ENCODE peak calls at places on chromosomes 2 and 18, in seven cellular contexts. S is ovary, D is K562, B is spleen, N is HCT116, I is body of pancreas, Q is IMR-90. V is an unnamed sample. For H3K4me1, the result is how much of the 10 kb centered on the place peaks cover.

GRCh38 chr2:219045937-219046550 is 4.7 kb upstream of the CFAP65 start:
- DNase-seq in S (no peak), D (peak), B (no peak), N (no peak), I (peak), Q (peak), V (no peak)

GRCh38 chr2:187549951-187550555 is 4.2 kb downstream of the TFPI start:
- DNase-seq in S (no peak), D (no peak), B (no peak), N (no peak), I (no peak), Q (no peak), V (no peak)

GRCh38 chr2:219759801-219760200 is 132.4 kb downstream of the SLC4A3 start:
- DNase-seq in S (no peak), D (no peak), B (no peak), N (no peak), I (no peak), Q (no peak), V (no peak)

GRCh38 chr2:120958623-120959366 is 223.1 kb downstream of the GLI2 start:
- DNase-seq in S (no peak), D (peak), B (no peak), N (no peak), I (no peak), Q (no peak), V (no peak)

GRCh38 chr2:128330583-128330982 is 11.9 kb upstream of the HS6ST1 start:
- DNase-seq in S (no peak), D (no peak), B (no peak), N (no peak), I (no peak), Q (no peak), V (no peak)

GRCh38 chr2:70670202-70670601 is 97.8 kb downstream of the ADD2 start:
- DNase-seq in S (no peak), D (no peak), B (no peak), N (no peak), I (no peak), Q (no peak), V (no peak)

GRCh38 chr2:228614741-228615140 is 433.3 kb upstream of the SPHKAP start:
- DNase-seq in S (no peak), D (no peak), B (no peak), N (no peak), I (no peak), Q (no peak), V (no peak)

GRCh38 chr18:13503839-13504238 is 222.5 kb downstream of the FAM210A start:
- DNase-seq in S (no peak), D (no peak), B (no peak), N (no peak), I (no peak), Q (no peak), V (no peak)

GRCh38 chr2:27776097-27776496 is 4.6 kb downstream of the MRPL33 start:
- DNase-seq in S (peak), D (no peak), B (no peak), N (no peak), I (peak), Q (peak), V (peak)

GRCh38 chr2:205700331-205701132 is 18.2 kb downstream of the NRP2 start:
- DNase-seq in S (no peak), D (no peak), B (no peak), N (no peak), I (no peak), Q (peak), V (no peak)

GRCh38 chr2:191638079-191638801 is 39.7 kb upstream of the NABP1 start:
- DNase-seq in S (no peak), D (peak), B (no peak), N (no peak), I (peak), Q (no peak), V (no peak)

GRCh38 chr2:239247401-239248245 is 153.2 kb downstream of the HDAC4 start:
- DNase-seq in S (peak), D (no peak), B (peak), N (peak), I (no peak), Q (no peak), V (no peak)

GRCh38 chr2:191233533-191233932 is 11.7 kb upstream of the MYO1B start:
- DNase-seq in S (no peak), D (no peak), B (no peak), N (no peak), I (no peak), Q (no peak), V (no peak)

GRCh38 chr2:29189052-29189451 is 73.8 kb downstream of the CLIP4 start:
- DNase-seq in S (no peak), D (no peak), B (no peak), N (no peak), I (no peak), Q (no peak), V (no peak)

GRCh38 chr18:23992119-23992940 is 22.2 kb upstream of the TTC39C start:
- DNase-seq in S (peak), D (no peak), B (no peak), N (no peak), I (peak), Q (peak), V (peak)

GRCh38 chr18:44792456-44793080 is 111.9 kb downstream of the SETBP1 start:
- DNase-seq in S (no peak), D (no peak), B (no peak), N (no peak), I (no peak), Q (peak), V (no peak)

GRCh38 chr2:40445467-40445866 is 6.4 kb downstream of the SLC8A1 start:
- DNase-seq in S (no peak), D (no peak), B (no peak), N (no peak), I (no peak), Q (peak), V (no peak)

GRCh38 chr2:226172314-226172713 is 627.3 kb downstream of the IRS1 start:
- DNase-seq in S (no peak), D (no peak), B (no peak), N (no peak), I (no peak), Q (no peak), V (no peak)

GRCh38 chr2:110714824-110715223 is 17.5 kb upstream of the ACOXL start:
- DNase-seq in S (no peak), D (no peak), B (no peak), N (no peak), I (no peak), Q (no peak), V (no peak)

GRCh38 chr2:60554649-60555065 is 1.2 kb upstream of the BCL11A start:
- DNase-seq in S (no peak), D (peak), B (peak), N (no peak), I (peak), Q (no peak), V (peak)

GRCh38 chr18:77133051-77133919 is 702 bp upstream of the MBP start:
- DNase-seq in S (peak), D (no peak), B (peak), N (no peak), I (peak), Q (no peak), V (no peak)

GRCh38 chr2:223580951-223581350 is 21.2 kb downstream of the SCG2 start:
- DNase-seq in S (no peak), D (no peak), B (no peak), N (no peak), I (peak), Q (peak), V (no peak)

GRCh38 chr2:214130115-214130514 is 280.7 kb upstream of the VWC2L start:
- DNase-seq in S (no peak), D (no peak), B (no peak), N (no peak), I (peak), Q (no peak), V (no peak)

GRCh38 chr2:99504844-99505584 is 15.2 kb upstream of the REV1 start:
- DNase-seq in S (no peak), D (no peak), B (no peak), N (no peak), I (no peak), Q (no peak), V (no peak)

GRCh38 chr2:99512081-99512480 is 22.3 kb upstream of the REV1 start:
- DNase-seq in S (no peak), D (no peak), B (no peak), N (no peak), I (no peak), Q (no peak), V (no peak)

DNA sequence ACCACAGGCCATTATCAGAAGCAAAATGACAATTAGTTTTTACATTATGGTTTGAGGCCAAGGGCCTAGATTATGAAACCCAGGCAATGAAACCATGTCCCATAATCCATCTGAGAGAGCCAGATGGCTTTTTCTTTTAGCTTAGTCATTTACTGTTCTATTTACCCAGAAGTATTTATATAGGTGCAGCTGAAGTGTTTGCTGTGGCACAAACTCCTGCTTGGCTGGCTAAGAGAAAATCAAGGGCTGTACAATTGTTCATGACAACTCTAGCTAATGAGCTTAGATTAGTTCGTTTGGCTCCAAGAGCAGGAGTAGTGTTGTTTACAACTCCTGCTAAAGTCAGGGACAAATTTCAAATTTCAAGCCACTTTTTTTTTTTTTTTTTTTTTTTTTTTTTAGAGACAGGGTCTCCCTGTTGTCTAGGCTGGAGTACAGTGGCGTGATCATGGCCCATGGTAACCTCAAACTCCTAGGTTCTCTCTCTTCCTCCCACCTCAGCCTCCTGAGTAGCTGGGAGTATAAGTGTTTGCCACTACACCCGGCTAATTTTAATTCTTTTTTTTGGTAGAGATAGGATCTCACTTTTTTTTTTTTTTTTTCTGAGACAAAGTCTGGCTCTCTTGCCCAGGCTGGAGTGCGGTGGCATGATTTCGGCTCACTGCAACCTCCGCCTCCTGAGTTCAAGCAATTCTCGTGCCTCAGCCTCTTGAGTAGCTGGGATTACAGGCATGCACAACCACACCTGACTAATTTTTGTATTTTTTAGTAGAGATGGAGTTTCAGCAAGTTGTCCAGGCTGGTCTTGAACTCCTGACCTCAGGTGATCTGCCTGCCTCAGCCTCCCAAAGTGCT is 18.4 kb upstream of the REV1 start:
- DNase-seq in S (no peak), D (no peak), B (no peak), N (no peak), I (no peak), Q (no peak), V (no peak)
- H3K27ac ChIP-seq in S (no peak), D (no peak), B (no peak), N (no peak), I (no peak), Q (no peak), V (no peak)

GRCh38 chr2:201448701-201449100 is 2.6 kb downstream of the TRAK2 start:
- DNase-seq in S (no peak), D (no peak), B (no peak), N (no peak), I (no peak), Q (no peak), V (no peak)

GRCh38 chr2:201448067-201448466 is 3.2 kb downstream of the TRAK2 start:
- DNase-seq in S (no peak), D (no peak), B (no peak), N (no peak), I (no peak), Q (no peak), V (no peak)

GRCh38 chr2:201444676-201445441 is 6.4 kb downstream of the TRAK2 start:
- DNase-seq in S (no peak), D (no peak), B (no peak), N (no peak), I (no peak), Q (no peak), V (no peak)

GRCh38 chr2:201450910-201451329 is 338 bp downstream of the TRAK2 start:
- DNase-seq in S (no peak), D (no peak), B (no peak), N (no peak), I (no peak), Q (peak), V (no peak)

GRCh38 chr2:201447116-201447515 is 4.1 kb downstream of the TRAK2 start:
- DNase-seq in S (no peak), D (no peak), B (no peak), N (no peak), I (no peak), Q (no peak), V (no peak)
- TF ChIP-seq POLR2A in S (no peak), D (no peak), B (no peak), N (no peak), I (no peak), Q (no peak), V (no peak)

DNA sequence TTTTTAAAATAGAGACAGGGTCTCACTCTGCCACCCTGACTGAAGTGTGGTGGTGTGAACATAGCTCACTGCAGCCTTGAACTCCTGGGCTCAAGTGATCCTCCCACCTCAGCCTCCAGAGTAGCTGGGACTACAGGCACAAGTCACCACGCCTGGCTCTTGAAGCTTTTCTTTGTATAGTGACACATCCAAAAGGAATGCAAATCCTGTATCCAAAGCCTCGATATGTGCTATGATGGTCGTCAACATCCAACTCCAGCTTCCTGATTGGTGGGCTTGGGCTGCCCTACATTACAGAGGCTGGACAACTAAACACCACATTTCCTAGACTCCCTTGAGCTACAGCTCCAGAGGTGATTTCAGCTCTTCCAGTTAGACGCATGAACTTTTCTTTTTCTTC is 101.7 kb upstream of the PGAP1 start:
- DNase-seq in S (no peak), D (no peak), B (no peak), N (peak), I (no peak), Q (peak), V (no peak)
- H3K4me1 ChIP-seq in S (under half), D (under half), B (under half), N (under half), I (under half), Q (under half), V (under half)

GRCh38 chr2:65375723-65376122 is 56.7 kb downstream of the SPRED2 start:
- DNase-seq in S (no peak), D (no peak), B (no peak), N (no peak), I (no peak), Q (no peak), V (no peak)

GRCh38 chr2:65379721-65380171 is 52.7 kb downstream of the SPRED2 start:
- DNase-seq in S (no peak), D (no peak), B (no peak), N (no peak), I (no peak), Q (no peak), V (no peak)

GRCh38 chr2:65378308-65378689 is 54.1 kb downstream of the SPRED2 start:
- DNase-seq in S (no peak), D (no peak), B (no peak), N (no peak), I (no peak), Q (no peak), V (no peak)

GRCh38 chr2:65379168-65379672 is 53.2 kb downstream of the SPRED2 start:
- DNase-seq in S (no peak), D (no peak), B (no peak), N (no peak), I (no peak), Q (no peak), V (no peak)

GRCh38 chr2:65377556-65378307 is 54.7 kb downstream of the SPRED2 start:
- DNase-seq in S (no peak), D (peak), B (no peak), N (no peak), I (no peak), Q (peak), V (no peak)
- H3K27ac ChIP-seq in S (no peak), D (no peak), B (no peak), N (peak), I (no peak), Q (peak), V (peak)

GRCh38 chr2:201127570-201127969 is 11.6 kb downstream of the CFLAR start:
- DNase-seq in S (no peak), D (no peak), B (no peak), N (no peak), I (no peak), Q (peak), V (no peak)
- TF ChIP-seq POLR2A in S (no peak), D (no peak), B (no peak), N (no peak), I (peak), Q (peak), V (no peak)

V was measured in right lobe of liver.